ENCODE peak calls at places on chromosomes 4 and X, in six cellular contexts. Z, V, N, H, F and I are unnamed samples.

GRCh38 chr4:34182346-34182745 is 2062.0 kb downstream of the ARAP2 start:
- DNase-seq in Z (peak), V (no peak), N (no peak), H (no peak), F (no peak), I (no peak)

GRCh38 chrX:154019633-154020499 is at the start of gene IRAK1:
- DNase-seq in Z (peak), V (peak), N (peak), H (peak), F (peak), I (no peak)

GRCh38 chr4:24274401-24275035 is 309.8 kb downstream of the DHX15 start:
- DNase-seq in Z (peak), V (no peak), N (no peak), H (no peak), F (no peak), I (no peak)

GRCh38 chr4:102832667-102833066 is 5.3 kb upstream of the UBE2D3 start:
- DNase-seq in Z (no peak), V (no peak), N (no peak), H (no peak), F (no peak), I (no peak)

GRCh38 chr4:4227510-4228355 is 1.0 kb upstream of the OTOP1 start:
- DNase-seq in Z (no peak), V (no peak), N (no peak), H (peak), F (no peak), I (no peak)

GRCh38 chr4:4666187-4666586 is 124.3 kb upstream of the STX18 start:
- DNase-seq in Z (no peak), V (no peak), N (no peak), H (no peak), F (no peak), I (no peak)

GRCh38 chr4:146591986-146592385 is 46.7 kb upstream of the POU4F2 start:
- DNase-seq in Z (no peak), V (no peak), N (no peak), H (no peak), F (no peak), I (no peak)

GRCh38 chrX:71919436-71919835 is 8.8 kb downstream of the NHSL2 start:
- DNase-seq in Z (peak), V (no peak), N (no peak), H (no peak), F (no peak), I (no peak)

GRCh38 chr4:27318740-27319139 is 458.1 kb downstream of the STIM2 start:
- DNase-seq in Z (no peak), V (peak), N (peak), H (no peak), F (peak), I (no peak)

GRCh38 chr4:44447563-44448504 is 775 bp downstream of the KCTD8 start:
- DNase-seq in Z (peak), V (peak), N (peak), H (peak), F (peak), I (no peak)

GRCh38 chr4:139672732-139673131 is 7.1 kb downstream of the MGST2 start:
- DNase-seq in Z (no peak), V (no peak), N (no peak), H (no peak), F (no peak), I (no peak)

GRCh38 chr4:80201326-80202151 is 4.2 kb downstream of the PRDM8 start:
- DNase-seq in Z (peak), V (no peak), N (peak), H (peak), F (no peak), I (peak)

GRCh38 chr4:26873391-26874026 is 12.9 kb downstream of the STIM2 start:
- DNase-seq in Z (no peak), V (no peak), N (peak), H (no peak), F (peak), I (no peak)

GRCh38 chr4:184860018-184860530 is 34.3 kb upstream of the ACSL1 start:
- DNase-seq in Z (no peak), V (no peak), N (peak), H (no peak), F (no peak), I (no peak)

GRCh38 chrX:135513140-135513535 is 7.3 kb upstream of the INTS6L start:
- DNase-seq in Z (no peak), V (no peak), N (no peak), H (no peak), F (no peak), I (no peak)

GRCh38 chr4:138927065-138927464 is 88.5 kb upstream of the NOCT start:
- DNase-seq in Z (peak), V (no peak), N (no peak), H (no peak), F (no peak), I (no peak)

GRCh38 chr4:98645527-98645926 is 12.9 kb downstream of the TSPAN5 start:
- DNase-seq in Z (no peak), V (no peak), N (no peak), H (no peak), F (no peak), I (no peak)

GRCh38 chrX:76996641-76997040 is 450.5 kb upstream of the FGF16 start:
- DNase-seq in Z (no peak), V (no peak), N (no peak), H (peak), F (no peak), I (no peak)

GRCh38 chr4:128819082-128819742 is 9.7 kb downstream of the JADE1 start:
- DNase-seq in Z (peak), V (no peak), N (no peak), H (no peak), F (no peak), I (no peak)

GRCh38 chr4:145851516-145852201 is 87.0 kb downstream of the ZNF827 start:
- DNase-seq in Z (no peak), V (no peak), N (no peak), H (no peak), F (no peak), I (no peak)

GRCh38 chr4:91961504-91961903 is 342.3 kb upstream of the GRID2 start:
- DNase-seq in Z (peak), V (no peak), N (no peak), H (no peak), F (no peak), I (no peak)

GRCh38 chrX:70029790-70030189 is 19.9 kb downstream of the AWAT2 start:
- DNase-seq in Z (no peak), V (no peak), N (no peak), H (no peak), F (no peak), I (no peak)

GRCh38 chr4:163063891-163064290 is 102.8 kb downstream of the NAF1 start:
- DNase-seq in Z (peak), V (no peak), N (no peak), H (no peak), F (no peak), I (no peak)

GRCh38 chrX:39652336-39652735 is 445.4 kb downstream of the BCOR start:
- DNase-seq in Z (no peak), V (no peak), N (peak), H (no peak), F (peak), I (no peak)

GRCh38 chr4:114659386-114660008 is 60.9 kb downstream of the UGT8 start:
- DNase-seq in Z (peak), V (peak), N (peak), H (no peak), F (peak), I (no peak)

GRCh38 chr4:98522603-98523395 is 135.6 kb downstream of the TSPAN5 start:
- DNase-seq in Z (peak), V (no peak), N (no peak), H (no peak), F (no peak), I (no peak)

GRCh38 chr4:74451214-74451661 is 6.3 kb downstream of the AREG start:
- DNase-seq in Z (peak), V (no peak), N (no peak), H (no peak), F (no peak), I (no peak)

GRCh38 chr4:144645621-144646522 is at the start of gene HHIP:
- DNase-seq in Z (peak), V (peak), N (peak), H (peak), F (peak), I (peak)

GRCh38 chr4:172686021-172686420 is 482.6 kb upstream of the GALNT7 start:
- DNase-seq in Z (no peak), V (no peak), N (no peak), H (no peak), F (no peak), I (no peak)

GRCh38 chrX:139889760-139890159 is 43.1 kb downstream of the ATP11C start:
- DNase-seq in Z (peak), V (no peak), N (no peak), H (no peak), F (no peak), I (no peak)

GRCh38 chr4:136526517-136526916 is 1005.8 kb downstream of the PCDH18 start:
- DNase-seq in Z (peak), V (no peak), N (no peak), H (no peak), F (no peak), I (no peak)

GRCh38 chrX:108020631-108021030 is 24.2 kb upstream of the VSIG1 start:
- DNase-seq in Z (no peak), V (no peak), N (peak), H (no peak), F (no peak), I (no peak)
- TF ChIP-seq CTCF in Z (peak), V (peak), N (peak), H (no peak), F (peak), I (peak)

GRCh38 chr4:105934381-105934780 is 39.1 kb downstream of the NPNT start:
- DNase-seq in Z (no peak), V (no peak), N (no peak), H (no peak), F (no peak), I (no peak)
- TF ChIP-seq CTCF in Z (no peak), V (no peak), N (no peak), H (no peak), F (no peak), I (no peak)

GRCh38 chrX:151174581-151175282 is 1.7 kb upstream of the GPR50 start:
- DNase-seq in Z (no peak), V (peak), N (no peak), H (no peak), F (no peak), I (no peak)
- TF ChIP-seq CTCF in Z (no peak), V (no peak), N (no peak), H (no peak), F (no peak), I (no peak)

DNA sequence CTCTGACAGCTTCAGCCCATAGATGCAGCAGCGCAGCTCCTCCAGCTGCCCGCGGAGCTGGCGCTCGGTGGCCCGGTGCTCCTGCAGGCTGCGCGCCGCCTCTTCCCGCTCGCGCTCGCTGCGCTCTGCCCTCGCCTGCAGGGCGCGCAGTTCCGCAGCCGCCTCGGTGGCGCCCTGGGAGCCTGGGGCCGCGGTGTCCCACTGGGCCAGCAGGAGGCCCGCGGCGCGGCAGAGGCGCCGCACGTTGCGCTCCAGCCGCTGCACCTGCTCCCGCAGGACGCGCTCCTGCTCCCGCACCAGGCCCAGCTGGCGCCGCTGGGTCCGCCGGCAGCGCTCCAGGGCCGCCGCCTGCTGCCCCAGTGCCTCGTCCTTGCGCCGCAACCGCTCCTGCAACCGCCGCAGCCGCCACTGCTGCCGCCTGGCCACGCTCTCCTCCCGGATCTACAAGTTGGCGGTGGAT is 10.1 kb downstream of the C4orf50 start:
- DNase-seq in Z (no peak), V (no peak), N (no peak), H (peak), F (no peak), I (no peak)
- TF ChIP-seq CTCF in Z (no peak), V (peak), N (no peak), H (no peak), F (no peak), I (no peak)